ENCODE peak calls at places on chromosomes 6 and 20, in five cellular contexts. O, N, W, G and T are unnamed samples.

GRCh38 chr6:11085758-11086435 is 7.7 kb upstream of the SMIM13 start:
- DNase-seq in O (no peak), N (peak), W (peak), G (no peak), T (no peak)

GRCh38 chr6:170205126-170205525 is 85.8 kb downstream of the DLL1 start:
- DNase-seq in O (no peak), N (no peak), W (no peak), G (no peak), T (no peak)

GRCh38 chr6:2245954-2246863 is 804 bp upstream of the GMDS start:
- DNase-seq in O (peak), N (peak), W (peak), G (peak), T (peak)

GRCh38 chr6:147651249-147652063 is 143.0 kb downstream of the SAMD5 start:
- DNase-seq in O (peak), N (no peak), W (peak), G (no peak), T (peak)

GRCh38 chr6:87431263-87431662 is 23.5 kb downstream of the CFAP206 start:
- DNase-seq in O (no peak), N (no peak), W (peak), G (no peak), T (no peak)

GRCh38 chr6:52141596-52141995 is 44.6 kb upstream of the IL17A start:
- DNase-seq in O (no peak), N (no peak), W (no peak), G (no peak), T (no peak)

GRCh38 chr6:32070814-32071466 is 32.7 kb downstream of the CYP21A2 start:
- DNase-seq in O (peak), N (no peak), W (no peak), G (no peak), T (no peak)

GRCh38 chr6:70421509-70421908 is 8.2 kb downstream of the FAM135A start:
- DNase-seq in O (no peak), N (no peak), W (no peak), G (no peak), T (no peak)

GRCh38 chr6:5656226-5656625 is 350.5 kb downstream of the NRN1 start:
- DNase-seq in O (no peak), N (no peak), W (no peak), G (no peak), T (no peak)

GRCh38 chr6:139372326-139373153 is 1.9 kb downstream of the CITED2 start:
- DNase-seq in O (no peak), N (no peak), W (peak), G (no peak), T (no peak)

GRCh38 chr20:3040086-3040485 is 3.3 kb upstream of the GNRH2 start:
- DNase-seq in O (no peak), N (no peak), W (no peak), G (no peak), T (no peak)

GRCh38 chr6:166775180-166775922 is 148.3 kb upstream of the RPS6KA2 start:
- DNase-seq in O (peak), N (peak), W (peak), G (peak), T (peak)

GRCh38 chr6:121603486-121603885 is 168.0 kb downstream of the GJA1 start:
- DNase-seq in O (no peak), N (no peak), W (no peak), G (no peak), T (no peak)

GRCh38 chr20:12554416-12554815 is 454.4 kb upstream of the SPTLC3 start:
- DNase-seq in O (no peak), N (no peak), W (no peak), G (no peak), T (no peak)

GRCh38 chr20:25437153-25437581 is 29.7 kb downstream of the GINS1 start:
- DNase-seq in O (no peak), N (no peak), W (peak), G (no peak), T (no peak)

GRCh38 chr6:33199687-33200233 is 705 bp downstream of the RXRB start:
- DNase-seq in O (peak), N (peak), W (peak), G (peak), T (peak)

GRCh38 chr20:62501801-62502495 is 26.2 kb upstream of the GATA5 start:
- DNase-seq in O (no peak), N (peak), W (peak), G (peak), T (no peak)

GRCh38 chr6:39843305-39844020 is 51.3 kb downstream of the DAAM2 start:
- DNase-seq in O (no peak), N (no peak), W (peak), G (no peak), T (no peak)